ENCODE peak calls at places on chromosomes 2 and 18, in eight cellular contexts. R, B, X, K, S, F, M and L are unnamed samples.

GRCh38 chr2:181836583-181836982 is 54.9 kb upstream of the ITPRID2 start:
- DNase-seq in F (no peak), X (no peak), B (no peak), S (no peak), M (no peak), K (no peak), R (no peak), L (peak; percentile 7)

GRCh38 chr2:189821953-189822748 is 37.9 kb downstream of the PMS1 start:
- DNase-seq in F (no peak), S (no peak), R (no peak), B (no peak), X (no peak), K (no peak), M (peak; percentile 43), L (no peak)

GRCh38 chr2:27249891-27250651 is 12.8 kb downstream of the SLC30A3 start:
- DNase-seq in K (peak; percentile 64), M (peak; percentile 81), F (peak; percentile 51), X (peak; percentile 92), S (peak; percentile 83), B (peak; percentile 78), R (peak; percentile 60), L (no peak)

GRCh38 chr2:11680901-11681721 is 11.1 kb upstream of the NTSR2 start:
- DNase-seq in B (peak; percentile 12), F (no peak), R (peak; percentile 9), M (no peak), S (no peak), X (no peak), K (no peak), L (no peak)

GRCh38 chr2:85246348-85246747 is 81.4 kb downstream of the TGOLN2 start:
- DNase-seq in M (no peak), S (no peak), X (no peak), F (no peak), B (no peak), K (no peak), R (no peak), L (no peak)

GRCh38 chr2:40282428-40282827 is 169.5 kb downstream of the SLC8A1 start:
- DNase-seq in X (no peak), R (no peak), M (no peak), B (no peak), S (no peak), F (no peak), K (no peak), L (peak; percentile 5)

GRCh38 chr2:180040146-180040925 is 33.2 kb upstream of the CWC22 start:
- DNase-seq in R (no peak), K (no peak), M (no peak), F (no peak), X (no peak), B (no peak), S (no peak), L (no peak)

GRCh38 chr2:126863336-126864015 is 35.2 kb upstream of the TEX51 start:
- DNase-seq in R (no peak), M (no peak), F (no peak), B (no peak), X (no peak), K (no peak), S (no peak), L (peak; percentile 13)

GRCh38 chr2:175233135-175233719 is 51.7 kb upstream of the ATP5MC3 start:
- DNase-seq in S (no peak), M (no peak), K (no peak), F (no peak), X (no peak), B (no peak), R (no peak), L (no peak)

GRCh38 chr18:69658137-69658536 is 257.4 kb downstream of the DOK6 start:
- DNase-seq in B (no peak), M (no peak), K (no peak), F (no peak), R (no peak), X (no peak), S (no peak), L (no peak)

GRCh38 chr2:134836986-134837385 is 1.4 kb upstream of the ACMSD start:
- DNase-seq in R (no peak), M (no peak), B (no peak), K (no peak), X (no peak), S (no peak), F (no peak), L (no peak)

GRCh38 chr2:127611076-127611925 is 34.7 kb upstream of the GPR17 start:
- DNase-seq in S (no peak), F (no peak), B (no peak), R (peak; percentile 17), M (no peak), K (no peak), X (no peak), L (no peak)

GRCh38 chr18:3455090-3455640 is 5.2 kb downstream of the TGIF1 start:
- DNase-seq in F (no peak), B (no peak), K (no peak), M (no peak), X (peak; percentile 64), R (no peak), S (no peak), L (no peak)

GRCh38 chr18:3455938-3456685 is 6.1 kb downstream of the TGIF1 start:
- DNase-seq in M (no peak), K (no peak), R (no peak), S (no peak), F (no peak), X (peak; percentile 57), B (no peak), L (no peak)

GRCh38 chr18:3457261-3457724 is 7.3 kb downstream of the TGIF1 start:
- DNase-seq in B (no peak), S (no peak), F (no peak), M (no peak), K (no peak), R (peak; percentile 35), X (no peak), L (no peak)

GRCh38 chr18:3458378-3458777 is 8.4 kb downstream of the TGIF1 start:
- DNase-seq in X (no peak), K (no peak), F (peak; percentile 59), R (no peak), S (no peak), M (no peak), B (no peak), L (no peak)

DNA sequence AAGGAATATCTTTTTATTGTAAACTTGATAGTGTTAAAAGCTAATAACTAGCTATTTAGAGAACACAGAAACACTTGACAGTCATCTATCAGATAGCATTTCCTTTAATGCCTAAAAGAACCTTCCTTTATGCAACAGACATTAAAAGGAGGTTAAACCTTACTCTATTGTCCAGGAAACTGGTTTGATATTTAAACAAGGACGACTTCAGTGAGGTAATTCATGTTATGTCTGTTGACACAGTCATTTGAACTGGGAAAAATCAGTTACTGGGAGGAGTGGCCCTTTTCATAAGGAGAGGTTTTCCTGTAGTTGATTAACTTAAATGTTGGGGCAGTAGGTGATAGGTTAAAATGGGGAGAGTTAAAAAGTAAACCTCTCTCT is 6.7 kb downstream of the TGIF1 start:
- DNase-seq in K (no peak), M (no peak), B (no peak), R (no peak), X (no peak), F (no peak), S (no peak), L (no peak)
- H3K27ac ChIP-seq in K (no peak overlapping the region), M (no peak overlapping the region), B (no peak overlapping the region), R (peak overlapping the region; percentile 99), X (peak overlapping the region; percentile 83), F (peak overlapping the region; percentile 37), S (no peak overlapping the region), L (no peak overlapping the region)

GRCh38 chr2:20563833-20564232 is 87.1 kb downstream of the HS1BP3 start:
- DNase-seq in B (no peak), M (no peak), X (no peak), S (no peak), F (no peak), K (no peak), R (no peak), L (no peak)

GRCh38 chr2:20567159-20567925 is 83.6 kb downstream of the HS1BP3 start:
- DNase-seq in R (no peak), M (no peak), F (no peak), K (no peak), B (no peak), X (peak; percentile 83), S (peak; percentile 27), L (no peak)

GRCh38 chr2:20565101-20565622 is 85.7 kb downstream of the HS1BP3 start:
- DNase-seq in B (no peak), X (no peak), S (no peak), F (no peak), M (no peak), K (no peak), R (no peak), L (no peak)

GRCh38 chr2:20567926-20568179 is 83.0 kb downstream of the HS1BP3 start:
- DNase-seq in S (peak; percentile 35), R (no peak), X (no peak), B (no peak), M (no peak), K (no peak), F (no peak), L (no peak)

GRCh38 chr2:20565623-20566236 is 85.2 kb downstream of the HS1BP3 start:
- DNase-seq in B (peak; percentile 51), M (no peak), K (no peak), F (no peak), R (no peak), S (peak; percentile 31), X (no peak), L (no peak)
- H3K4me1 ChIP-seq in B (peaks cover 39% of the 10 kb centered on the region), M (peaks cover 8% of the 10 kb centered on the region), K (peaks cover 29% of the 10 kb centered on the region), F (no peaks in the 10 kb centered on the region), R (peaks cover 11% of the 10 kb centered on the region), S (peaks cover 21% of the 10 kb centered on the region), X (peaks cover 19% of the 10 kb centered on the region), L (peaks cover 8% of the 10 kb centered on the region)

DNA sequence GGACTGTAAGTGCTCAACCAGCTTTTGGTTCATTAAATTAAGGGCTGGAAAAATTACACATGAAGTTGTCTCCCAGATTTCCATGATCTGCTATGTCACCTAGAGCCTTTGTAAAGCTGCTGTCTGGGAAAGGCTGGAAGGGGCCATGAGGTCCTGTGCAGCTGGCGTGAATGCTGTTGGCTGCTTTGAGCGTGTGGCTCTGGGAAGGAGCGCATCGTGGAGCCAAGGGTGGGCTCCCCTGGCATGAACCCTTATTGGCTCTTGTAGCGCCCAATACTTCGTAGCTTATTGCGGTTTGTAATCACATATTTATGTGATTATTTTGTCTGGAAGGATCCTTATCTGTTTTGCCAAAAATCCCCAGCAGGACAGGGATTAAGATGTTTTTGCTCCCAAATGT is 70.5 kb upstream of the LMAN1 start:
- DNase-seq in K (no peak), M (no peak), R (no peak), S (no peak), F (no peak), B (no peak), X (no peak), L (no peak)
- H3K27ac ChIP-seq in K (no peak overlapping the region), M (no peak overlapping the region), R (no peak overlapping the region), S (no peak overlapping the region), F (no peak overlapping the region), B (no peak overlapping the region), X (no peak overlapping the region), L (no peak overlapping the region)

GRCh38 chr18:12960395-12960794 is 12.6 kb downstream of the SEH1L start:
- DNase-seq in R (no peak), B (no peak), M (no peak), K (no peak), S (no peak), X (no peak), F (no peak), L (no peak)

GRCh38 chr18:12963069-12963468 is 15.3 kb downstream of the SEH1L start:
- DNase-seq in B (no peak), M (no peak), R (no peak), S (no peak), K (no peak), X (no peak), F (no peak), L (no peak)

GRCh38 chr18:12960846-12961397 is 13.1 kb downstream of the SEH1L start:
- DNase-seq in M (no peak), R (no peak), B (no peak), X (no peak), S (no peak), F (no peak), K (no peak), L (no peak)

GRCh38 chr18:12958478-12958877 is 10.7 kb downstream of the SEH1L start:
- DNase-seq in X (no peak), K (no peak), S (no peak), R (no peak), B (no peak), F (no peak), M (no peak), L (no peak)
- H3K4me1 ChIP-seq in X (no peaks in the 10 kb centered on the region), K (no peaks in the 10 kb centered on the region), S (peaks cover 2% of the 10 kb centered on the region), R (no peaks in the 10 kb centered on the region), B (no peaks in the 10 kb centered on the region), F (no peaks in the 10 kb centered on the region), M (peaks cover 5% of the 10 kb centered on the region), L (no peaks in the 10 kb centered on the region)